ENCODE peak calls at places on chromosomes 5 and 9, in ten cellular contexts. C, S, G, D, T, V, K, R, B and L are unnamed samples.

GRCh38 chr5:88770290-88771257 is 112.4 kb downstream of the MEF2C start:
- DNase-seq in C (no peak), S (no peak), G (no peak), D (no peak), T (no peak), V (no peak), K (no peak), R (no peak), B (no peak), L (no peak)

GRCh38 chr9:134053941-134054761 is 13.7 kb downstream of the BRD3 start:
- DNase-seq in C (no peak), S (no peak), G (no peak), D (peak; percentile 40), T (no peak), V (no peak), K (no peak), R (no peak), B (no peak), L (no peak)

GRCh38 chr5:68379275-68380026 is 163.9 kb downstream of the PIK3R1 start:
- DNase-seq in C (no peak), S (no peak), G (no peak), D (no peak), T (no peak), V (no peak), K (no peak), R (no peak), B (no peak), L (no peak)

GRCh38 chr5:67896312-67896985 is 319.1 kb upstream of the PIK3R1 start:
- DNase-seq in C (no peak), S (peak; percentile 84), G (no peak), D (no peak), T (no peak), V (no peak), K (no peak), R (no peak), B (no peak), L (no peak)

GRCh38 chr5:94431696-94432095 is 186.7 kb downstream of the KIAA0825 start:
- DNase-seq in C (no peak), S (no peak), G (no peak), D (no peak), T (peak; percentile 21), V (no peak), K (no peak), R (no peak), B (no peak), L (no peak)

GRCh38 chr5:77230727-77231469 is 20.4 kb downstream of the PDE8B start:
- DNase-seq in C (no peak), S (peak; percentile 68), G (no peak), D (no peak), T (peak; percentile 59), V (no peak), K (peak; percentile 28), R (peak; percentile 14), B (no peak), L (no peak)

GRCh38 chr5:133390416-133391155 is 221.8 kb downstream of the FSTL4 start:
- DNase-seq in C (no peak), S (no peak), G (no peak), D (no peak), T (no peak), V (no peak), K (no peak), R (no peak), B (no peak), L (no peak)

GRCh38 chr9:130421802-130422276 is 22.9 kb upstream of the ASS1 start:
- DNase-seq in C (no peak), S (no peak), G (no peak), D (no peak), T (peak; percentile 89), V (no peak), K (peak; percentile 47), R (peak; percentile 94), B (peak; percentile 60), L (no peak)

GRCh38 chr9:95132406-95133350 is 184.8 kb downstream of the FANCC start:
- DNase-seq in C (no peak), S (no peak), G (no peak), D (no peak), T (no peak), V (no peak), K (no peak), R (peak; percentile 81), B (no peak), L (no peak)

GRCh38 chr5:77379558-77380061 is 112.5 kb downstream of the WDR41 start:
- DNase-seq in C (no peak), S (no peak), G (no peak), D (no peak), T (no peak), V (no peak), K (no peak), R (no peak), B (no peak), L (no peak)

GRCh38 chr5:97163360-97163764 is 19.7 kb downstream of the RIOK2 start:
- DNase-seq in C (no peak), S (peak; percentile 47), G (no peak), D (no peak), T (peak; percentile 49), V (peak; percentile 11), K (no peak), R (no peak), B (peak; percentile 9), L (no peak)

GRCh38 chr5:124310453-124310852 is 436.0 kb downstream of the ZNF608 start:
- DNase-seq in C (no peak), S (no peak), G (no peak), D (no peak), T (no peak), V (no peak), K (no peak), R (no peak), B (no peak), L (peak; percentile 11)

GRCh38 chr5:170639221-170639925 is 135.6 kb downstream of the KCNIP1 start:
- DNase-seq in C (no peak), S (no peak), G (no peak), D (no peak), T (no peak), V (no peak), K (no peak), R (no peak), B (no peak), L (no peak)

GRCh38 chr9:4678679-4679267 is 596 bp upstream of the CDC37L1 start:
- DNase-seq in C (no peak), S (peak; percentile 100), G (no peak), D (no peak), T (peak; percentile 57), V (peak; percentile 65), K (no peak), R (peak; percentile 37), B (no peak), L (peak; percentile 59)

GRCh38 chr9:79353856-79354520 is 217.8 kb upstream of the TLE4 start:
- DNase-seq in C (no peak), S (no peak), G (no peak), D (no peak), T (peak; percentile 64), V (peak; percentile 10), K (no peak), R (no peak), B (peak; percentile 18), L (peak; percentile 60)

GRCh38 chr5:109316631-109317030 is 93.1 kb downstream of the PJA2 start:
- DNase-seq in C (no peak), S (no peak), G (no peak), D (no peak), T (no peak), V (no peak), K (no peak), R (no peak), B (no peak), L (no peak)

GRCh38 chr5:115856936-115857524 is 15.3 kb downstream of the AP3S1 start:
- DNase-seq in C (no peak), S (no peak), G (no peak), D (no peak), T (no peak), V (no peak), K (no peak), R (no peak), B (no peak), L (no peak)

GRCh38 chr9:76266649-76267627 is 127.3 kb downstream of the RFK start:
- DNase-seq in C (no peak), S (no peak), G (no peak), D (no peak), T (no peak), V (no peak), K (no peak), R (no peak), B (no peak), L (peak; percentile 8)

GRCh38 chr5:154084255-154084654 is 45.5 kb downstream of the MFAP3 start:
- DNase-seq in C (no peak), S (no peak), G (no peak), D (no peak), T (no peak), V (no peak), K (no peak), R (no peak), B (no peak), L (no peak)

GRCh38 chr9:13688990-13689600 is 409.6 kb upstream of the MPDZ start:
- DNase-seq in C (no peak), S (peak; percentile 97), G (no peak), D (no peak), T (peak; percentile 52), V (peak; percentile 22), K (peak; percentile 12), R (no peak), B (peak; percentile 9), L (peak; percentile 20)

GRCh38 chr9:34123682-34124081 is 2.8 kb downstream of the DCAF12 start:
- DNase-seq in C (no peak), S (peak; percentile 78), G (no peak), D (no peak), T (no peak), V (no peak), K (no peak), R (no peak), B (no peak), L (peak; percentile 7)

GRCh38 chr9:108383801-108384200 is 472.0 kb downstream of the ACTL7B start:
- DNase-seq in C (no peak), S (no peak), G (no peak), D (no peak), T (no peak), V (no peak), K (no peak), R (no peak), B (no peak), L (no peak)

GRCh38 chr5:81244451-81244850 is 11.3 kb downstream of the CKMT2 start:
- DNase-seq in C (no peak), S (no peak), G (no peak), D (no peak), T (no peak), V (no peak), K (no peak), R (no peak), B (no peak), L (no peak)

GRCh38 chr9:113991714-113992113 is 86.4 kb downstream of the AMBP start:
- DNase-seq in C (no peak), S (no peak), G (no peak), D (peak; percentile 3), T (no peak), V (no peak), K (no peak), R (no peak), B (no peak), L (no peak)

GRCh38 chr9:125861405-125862063 is 114.4 kb downstream of the PBX3 start:
- DNase-seq in C (no peak), S (no peak), G (no peak), D (no peak), T (no peak), V (no peak), K (no peak), R (no peak), B (no peak), L (no peak)

GRCh38 chr5:141850786-141851185 is 27.4 kb downstream of the PCDH1 start:
- DNase-seq in C (no peak), S (no peak), G (no peak), D (no peak), T (no peak), V (no peak), K (peak; percentile 45), R (no peak), B (no peak), L (no peak)

GRCh38 chr5:146034127-146034526 is 71.2 kb downstream of the PLAC8L1 start:
- DNase-seq in C (no peak), S (no peak), G (no peak), D (no peak), T (no peak), V (no peak), K (no peak), R (peak; percentile 27), B (no peak), L (no peak)

GRCh38 chr5:133399247-133399891 is 213.0 kb downstream of the FSTL4 start:
- DNase-seq in C (no peak), S (no peak), G (no peak), D (no peak), T (no peak), V (no peak), K (no peak), R (no peak), B (no peak), L (no peak)